ENCODE peak calls at places on chromosome 10, in nine cellular contexts. P is Peyer's patch, T is upper lobe of right lung, G is right atrium auricular region, M is HCT116, Y is spleen, L is epithelial cell of esophagus, C is astrocyte, R is transverse colon. I is an unnamed sample.

GRCh38 chr10:27041196-27041595 is 59.1 kb downstream of the ANKRD26 start:
- DNase-seq in R (no peak), T (no peak), G (no peak), P (no peak), C (peak), M (no peak), Y (no peak), L (no peak), I (peak)

GRCh38 chr10:113449151-113449695 is 103.6 kb upstream of the HABP2 start:
- DNase-seq in M (no peak), L (no peak), T (no peak), Y (no peak), P (no peak), R (no peak), C (no peak), G (no peak), I (no peak)

GRCh38 chr10:133618851-133619250 is 7.7 kb downstream of the FRG2B start:
- DNase-seq in L (no peak), C (no peak), T (no peak), G (no peak), Y (no peak), R (no peak), M (no peak), P (no peak), I (no peak)

GRCh38 chr10:70728328-70728727 is 56.0 kb downstream of the ADAMTS14 start:
- DNase-seq in L (no peak), T (no peak), M (no peak), Y (no peak), R (no peak), C (no peak), P (no peak), G (no peak), I (no peak)

GRCh38 chr10:58054881-58055280 is 212.8 kb downstream of the IPMK start:
- DNase-seq in L (no peak), R (no peak), Y (no peak), T (no peak), M (no peak), P (no peak), C (no peak), G (no peak), I (peak)

GRCh38 chr10:49484501-49485230 is 54.3 kb downstream of the ERCC6 start:
- DNase-seq in R (no peak), P (no peak), M (no peak), C (peak), T (no peak), G (no peak), Y (no peak), L (no peak), I (peak)

GRCh38 chr10:24722676-24723385 is 856 bp downstream of the ARHGAP21 start:
- DNase-seq in L (peak), G (no peak), C (no peak), Y (peak), M (no peak), T (peak), R (peak), P (peak), I (peak)

GRCh38 chr10:98201760-98202159 is 66.2 kb downstream of the LOXL4 start:
- DNase-seq in P (no peak), L (no peak), M (no peak), R (no peak), T (no peak), Y (no peak), G (no peak), C (no peak), I (no peak)

GRCh38 chr10:24150853-24151252 is 58.1 kb upstream of the KIAA1217 start:
- DNase-seq in G (no peak), C (no peak), L (no peak), Y (no peak), R (no peak), M (no peak), T (no peak), P (no peak), I (no peak)

GRCh38 chr10:127882801-127883459 is 9.8 kb downstream of the CLRN3 start:
- DNase-seq in T (no peak), P (no peak), G (no peak), C (no peak), R (no peak), M (no peak), L (peak), Y (no peak), I (no peak)

GRCh38 chr10:97713351-97713827 is at the start of gene MARVELD1:
- DNase-seq in L (peak), C (peak), P (peak), M (no peak), Y (no peak), T (peak), G (peak), R (peak), I (peak)

GRCh38 chr10:61294131-61294530 is 159.1 kb downstream of the TMEM26 start:
- DNase-seq in L (no peak), C (no peak), T (no peak), G (no peak), R (no peak), Y (no peak), P (no peak), M (no peak), I (no peak)

GRCh38 chr10:12041766-12042408 is 722 bp downstream of the UPF2 start:
- DNase-seq in P (peak), L (peak), C (no peak), M (no peak), R (peak), G (no peak), T (no peak), Y (no peak), I (peak)

GRCh38 chr10:122019414-122019975 is 30.5 kb downstream of the TACC2 start:
- DNase-seq in R (peak), G (no peak), L (peak), T (peak), M (no peak), Y (no peak), P (peak), C (no peak), I (no peak)

GRCh38 chr10:31864834-31865518 is 63.7 kb downstream of the ARHGAP12 start:
- DNase-seq in R (no peak), M (no peak), Y (no peak), T (no peak), P (no peak), G (no peak), L (no peak), C (no peak), I (peak)

GRCh38 chr10:110336111-110336721 is 31.5 kb upstream of the SMNDC1 start:
- DNase-seq in R (no peak), L (peak), T (no peak), M (no peak), G (no peak), Y (no peak), C (peak), P (no peak), I (peak)

GRCh38 chr10:44264244-44264643 is 120.7 kb downstream of the CXCL12 start:
- DNase-seq in T (no peak), P (no peak), C (no peak), L (no peak), R (no peak), Y (no peak), G (no peak), M (no peak), I (no peak)

GRCh38 chr10:91511549-91512330 is 101.6 kb downstream of the HECTD2 start:
- DNase-seq in T (no peak), L (peak), R (no peak), Y (no peak), M (no peak), G (no peak), C (peak), P (no peak), I (peak)

GRCh38 chr10:23158370-23158769 is 33.7 kb upstream of the PTF1A start:
- DNase-seq in T (no peak), R (peak), G (no peak), C (peak), L (peak), M (peak), P (peak), Y (no peak), I (peak)

GRCh38 chr10:131233611-131234258 is 77.8 kb downstream of the TCERG1L start:
- DNase-seq in G (no peak), C (no peak), M (no peak), P (no peak), T (no peak), R (no peak), Y (no peak), L (no peak), I (no peak)

GRCh38 chr10:35300063-35300699 is 36.1 kb upstream of the CCNY start:
- DNase-seq in G (peak), T (no peak), P (peak), C (peak), M (peak), L (peak), Y (peak), R (peak), I (peak)

DNA sequence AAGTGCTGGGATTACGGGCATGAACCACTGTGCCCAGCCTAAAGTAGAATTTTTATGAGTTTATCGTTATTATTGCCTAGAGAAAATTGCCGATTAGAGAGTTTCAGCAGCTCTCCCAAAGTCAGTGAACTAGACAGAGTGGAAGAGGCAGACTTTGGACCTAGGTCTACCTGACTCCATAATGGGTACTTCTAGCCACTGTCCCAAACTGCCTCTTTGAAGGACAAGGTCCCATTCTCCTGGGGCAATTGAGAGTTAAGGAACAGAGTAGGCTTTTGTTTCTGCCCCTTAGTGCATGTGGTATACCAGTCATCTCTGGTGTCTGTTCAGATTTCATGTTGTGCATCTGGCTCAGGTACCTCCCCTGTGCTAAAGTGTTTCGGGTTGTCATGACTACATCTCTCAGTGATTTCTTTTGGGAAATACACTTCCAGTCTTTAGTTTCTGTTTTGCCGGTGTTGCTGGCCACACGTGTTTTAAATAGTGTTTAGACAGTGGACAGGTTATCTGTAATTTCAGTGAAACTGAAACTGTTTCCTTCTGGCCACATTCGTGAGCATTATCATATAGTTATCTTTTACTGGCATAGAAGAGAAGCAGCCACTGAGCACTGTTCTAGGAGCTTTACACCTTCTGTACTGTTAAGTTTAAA is 4.7 kb downstream of the TMEM236 start:
- DNase-seq in R (peak), G (peak), L (peak), T (no peak), P (no peak), C (no peak), M (no peak), Y (no peak), I (peak)
- TF ChIP-seq CTCF in R (no peak), G (no peak), L (no peak), T (no peak), P (no peak), C (no peak), M (no peak), Y (no peak), I (no peak)

GRCh38 chr10:6786579-6787031 is 206.5 kb upstream of the PRKCQ start:
- DNase-seq in G (no peak), Y (no peak), M (no peak), L (peak), R (no peak), T (no peak), P (no peak), C (peak), I (peak)
- TF ChIP-seq CTCF in G (peak), Y (no peak), M (peak), L (peak), R (no peak), T (peak), P (no peak), C (peak), I (peak)

GRCh38 chr10:43001427-43001795 is 75.5 kb upstream of the RET start:
- DNase-seq in Y (no peak), R (no peak), P (peak), M (no peak), T (no peak), C (no peak), G (no peak), L (no peak), I (no peak)

GRCh38 chr10:43002596-43002995 is 74.3 kb upstream of the RET start:
- DNase-seq in C (no peak), M (no peak), G (no peak), P (peak), L (no peak), T (no peak), Y (no peak), R (no peak), I (no peak)

GRCh38 chr10:43000651-43001426 is 76.0 kb upstream of the RET start:
- DNase-seq in L (no peak), C (no peak), M (no peak), G (no peak), P (peak), R (no peak), T (peak), Y (peak), I (no peak)

DNA sequence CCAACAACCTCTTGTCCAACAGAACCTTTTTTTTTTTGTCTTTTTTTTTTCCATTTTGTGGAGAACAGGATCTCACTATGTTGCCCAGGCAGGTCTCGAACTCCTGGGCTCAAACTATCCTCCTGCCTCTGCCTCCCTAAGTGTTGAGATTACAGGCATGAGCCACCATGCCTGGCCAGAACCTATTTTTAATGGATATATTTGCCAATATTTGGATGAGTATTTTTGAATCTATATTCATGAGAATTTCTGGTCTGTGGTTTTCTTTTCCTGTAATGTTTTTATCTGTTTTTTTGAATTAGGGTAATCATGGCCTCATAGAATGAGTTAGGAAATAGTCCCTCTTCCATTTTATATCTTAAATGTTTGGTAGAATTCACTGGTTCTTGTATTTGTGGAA is 70.4 kb upstream of the RET start:
- DNase-seq in R (no peak), Y (no peak), T (no peak), G (no peak), M (no peak), C (no peak), P (no peak), L (no peak), I (no peak)
- TF ChIP-seq CTCF in R (no peak), Y (no peak), T (no peak), G (no peak), M (no peak), C (no peak), P (no peak), L (no peak), I (no peak)

DNA sequence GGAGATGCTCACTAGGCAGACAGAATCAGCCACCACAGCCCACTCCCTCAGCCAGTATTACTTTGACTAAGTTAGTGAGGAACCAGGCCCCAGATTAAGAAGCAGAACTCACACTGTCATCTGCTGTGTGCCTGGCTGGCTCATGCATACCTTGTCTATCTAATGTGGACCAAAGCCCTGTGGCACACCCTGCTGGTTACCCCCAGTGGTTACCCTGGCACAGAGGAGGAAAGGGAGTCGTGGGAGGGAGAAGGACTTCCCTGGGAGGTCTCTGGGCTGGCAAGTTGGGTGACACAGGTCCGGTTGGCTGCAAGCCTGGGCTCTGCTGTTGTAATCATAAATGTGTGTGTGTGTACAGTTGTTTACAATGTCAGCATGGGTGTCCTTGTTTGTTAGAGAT is 7.5 kb upstream of the SH2D4B start:
- DNase-seq in L (peak), C (no peak), P (no peak), G (no peak), R (peak), M (peak), T (no peak), Y (no peak), I (peak)
- TF ChIP-seq CTCF in L (peak), C (no peak), P (no peak), G (no peak), R (peak), M (peak), T (no peak), Y (no peak), I (peak)

I was measured in choroid plexus epithelial cell.